ENCODE peak calls at places on chromosomes 5 and 9, in four cellular contexts. J is neuronal stem cell, K is left ventricle myocardium inferior, V is H1. F is an unnamed sample.

GRCh38 chr9:76044420-76044819 is 153.9 kb downstream of the PCSK5 start:
- DNase-seq in J (no peak), K (no peak), V (no peak), F (no peak)

GRCh38 chr9:128371622-128372117 is 496 bp downstream of the URM1 start:
- DNase-seq in J (no peak), K (no peak), V (no peak), F (no peak)

GRCh38 chr5:116883875-116884274 is 309.3 kb upstream of the SEMA6A start:
- DNase-seq in J (no peak), K (no peak), V (no peak), F (no peak)

GRCh38 chr9:7549261-7549660 is 250.3 kb downstream of the DMAC1 start:
- DNase-seq in J (no peak), K (peak; percentile 36), V (peak; percentile 53), F (no peak)

GRCh38 chr5:180339583-180340183 is 13.5 kb downstream of the GFPT2 start:
- DNase-seq in J (no peak), K (no peak), V (no peak), F (no peak)

GRCh38 chr5:172906436-172906835 is 52.8 kb upstream of the RPL26L1 start:
- DNase-seq in J (no peak), K (no peak), V (no peak), F (no peak)

GRCh38 chr9:89445801-89446228 is 52.1 kb downstream of the SEMA4D start:
- DNase-seq in J (no peak), K (peak; percentile 35), V (no peak), F (no peak)

GRCh38 chr5:1127991-1128785 is 16.3 kb upstream of the SLC12A7 start:
- DNase-seq in J (no peak), K (peak; percentile 69), V (no peak), F (no peak)

GRCh38 chr5:69415584-69415958 is 655 bp downstream of the MARVELD2 start:
- DNase-seq in J (peak; percentile 6), K (no peak), V (no peak), F (no peak)

DNA sequence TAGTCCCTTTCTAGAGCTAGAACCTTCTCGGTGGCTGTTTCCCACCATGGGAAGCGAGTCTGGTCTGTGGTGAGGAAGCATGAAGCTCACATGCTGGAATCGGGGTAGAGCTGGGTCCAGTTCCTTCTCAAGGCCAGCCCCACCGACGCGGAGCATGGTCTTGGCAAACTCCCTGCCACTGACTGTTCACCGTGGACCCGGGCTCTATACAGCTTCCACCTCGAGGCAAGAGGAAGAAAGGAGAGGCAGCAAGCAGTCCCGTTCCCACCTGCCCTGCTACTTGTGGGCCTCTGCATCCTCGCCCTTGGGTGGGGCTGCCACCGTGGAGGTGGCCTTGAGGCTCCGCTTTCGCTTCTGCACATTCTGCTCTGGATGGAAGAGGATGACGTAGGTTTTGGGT is 13.7 kb downstream of the GRM6 start:
- DNase-seq in J (no peak), K (no peak), V (no peak), F (no peak)
- H3K9me3 ChIP-seq in J (peaks cover 63% of the 10 kb centered on the region), K (peaks cover 98% of the 10 kb centered on the region), V (peaks cover 93% of the 10 kb centered on the region), F (peaks cover 20% of the 10 kb centered on the region)

GRCh38 chr5:35861718-35862117 is 5.0 kb downstream of the IL7R start:
- DNase-seq in J (no peak), K (no peak), V (no peak), F (no peak)
- H3K4me3 ChIP-seq in J (no peak overlapping the region), K (no peak overlapping the region), V (no peak overlapping the region), F (no peak overlapping the region)

DNA sequence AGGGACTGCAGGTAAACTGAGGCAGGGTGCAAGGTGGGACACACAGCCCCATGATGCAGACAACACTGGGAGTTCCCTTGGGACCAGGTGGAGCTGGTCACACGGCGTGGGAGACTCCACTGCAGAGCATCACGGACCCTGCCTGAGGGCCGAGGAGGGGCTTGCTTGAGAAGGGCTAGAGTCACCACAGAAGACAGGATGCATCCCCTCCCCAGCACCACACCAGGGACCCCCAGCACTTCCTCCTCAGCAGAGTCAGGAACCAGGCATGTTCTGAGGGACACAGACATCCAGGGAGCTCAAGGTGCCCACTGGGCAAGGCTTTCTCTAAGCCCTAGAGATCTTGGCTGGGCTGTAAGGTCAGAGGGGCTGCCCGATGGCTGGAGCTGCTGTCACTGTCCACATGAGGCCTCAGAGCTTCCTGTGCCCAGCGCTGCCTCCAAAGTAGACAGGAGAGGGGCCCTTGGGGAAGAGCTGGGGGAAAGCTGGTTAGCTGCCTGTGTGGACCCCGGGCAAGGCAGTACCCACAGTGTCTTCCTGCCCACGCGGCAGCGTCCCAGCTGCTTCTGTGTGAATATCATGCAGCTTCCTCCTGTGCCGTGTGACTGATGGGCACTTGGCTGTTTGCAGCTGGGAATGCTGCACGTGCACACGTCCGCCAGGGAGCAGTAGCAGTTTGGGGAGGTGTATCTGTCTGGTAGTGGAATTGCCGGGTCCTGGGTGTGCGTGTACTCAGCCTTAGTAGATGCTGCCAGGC is 176.6 kb downstream of the CACNA1B start:
- DNase-seq in J (no peak), K (no peak), V (peak; percentile 35), F (no peak)
- H3K9me3 ChIP-seq in J (no peaks in the 10 kb centered on the region), K (no peaks in the 10 kb centered on the region), V (peaks cover 72% of the 10 kb centered on the region), F (no peaks in the 10 kb centered on the region)

GRCh38 chr5:111144352-111144930 is 52.3 kb downstream of the WDR36 start:
- DNase-seq in J (no peak), K (no peak), V (no peak), F (no peak)
- H3K4me3 ChIP-seq in J (no peak overlapping the region), K (no peak overlapping the region), V (no peak overlapping the region), F (no peak overlapping the region)

F was measured in iPS DF 6.9.